ENCODE peak calls at places on chromosomes 16 and 17, in five cellular contexts. One of them, this sample, is unnamed. For H3K4me1, the result is how much of the 10 kb centered on the place peaks cover.

GRCh38 chr17:64028874-64029464 is 8.5 kb upstream of the ICAM2 start:
- DNase-seq in left ventricle myocardium inferior: peak
- DNase-seq in A549: peak
- DNase-seq in transverse colon: peak
- DNase-seq in iPS DF 6.9: peak
- DNase-seq in this sample: no peak

GRCh38 chr17:83202002-83203000 is 122.9 kb downstream of the METRNL start:
- DNase-seq in left ventricle myocardium inferior: peak
- DNase-seq in A549: no peak
- DNase-seq in transverse colon: peak
- DNase-seq in iPS DF 6.9: no peak
- DNase-seq in this sample: no peak

GRCh38 chr17:37570527-37571093 is 38.6 kb downstream of the SYNRG start:
- DNase-seq in left ventricle myocardium inferior: peak
- DNase-seq in A549: peak
- DNase-seq in transverse colon: peak
- DNase-seq in iPS DF 6.9: peak
- DNase-seq in this sample: no peak

GRCh38 chr17:48907713-48908046 is 527 bp upstream of the UBE2Z start:
- DNase-seq in left ventricle myocardium inferior: no peak
- DNase-seq in A549: no peak
- DNase-seq in transverse colon: no peak
- DNase-seq in iPS DF 6.9: no peak
- DNase-seq in this sample: no peak

GRCh38 chr16:66705790-66706505 is 9.4 kb upstream of the CMTM4 start:
- DNase-seq in left ventricle myocardium inferior: peak
- DNase-seq in A549: no peak
- DNase-seq in transverse colon: peak
- DNase-seq in iPS DF 6.9: no peak
- DNase-seq in this sample: no peak

GRCh38 chr16:72903176-72903575 is 144.8 kb downstream of the ZFHX3 start:
- DNase-seq in left ventricle myocardium inferior: no peak
- DNase-seq in A549: no peak
- DNase-seq in transverse colon: no peak
- DNase-seq in iPS DF 6.9: no peak
- DNase-seq in this sample: no peak

GRCh38 chr16:68291227-68291626 is 19.5 kb downstream of the SLC7A6OS start:
- DNase-seq in left ventricle myocardium inferior: no peak
- DNase-seq in A549: no peak
- DNase-seq in transverse colon: no peak
- DNase-seq in iPS DF 6.9: no peak
- DNase-seq in this sample: no peak

GRCh38 chr16:22092143-22092933 is at the start of gene VWA3A:
- DNase-seq in left ventricle myocardium inferior: no peak
- DNase-seq in A549: no peak
- DNase-seq in transverse colon: no peak
- DNase-seq in iPS DF 6.9: peak
- DNase-seq in this sample: no peak

GRCh38 chr17:42677921-42678781 is 1.4 kb upstream of the PLEKHH3 start:
- DNase-seq in left ventricle myocardium inferior: peak
- DNase-seq in A549: peak
- DNase-seq in transverse colon: peak
- DNase-seq in iPS DF 6.9: no peak
- DNase-seq in this sample: no peak

GRCh38 chr16:3094289-3095027 is 4.6 kb downstream of the ZSCAN10 start:
- DNase-seq in left ventricle myocardium inferior: no peak
- DNase-seq in A549: no peak
- DNase-seq in transverse colon: peak
- DNase-seq in iPS DF 6.9: no peak
- DNase-seq in this sample: no peak

GRCh38 chr16:528111-529011 is 849 bp downstream of the CAPN15 start:
- DNase-seq in left ventricle myocardium inferior: no peak
- DNase-seq in A549: no peak
- DNase-seq in transverse colon: peak
- DNase-seq in iPS DF 6.9: no peak
- DNase-seq in this sample: no peak

GRCh38 chr17:66950886-66951604 is 13.5 kb upstream of the CACNG4 start:
- DNase-seq in left ventricle myocardium inferior: no peak
- DNase-seq in A549: no peak
- DNase-seq in transverse colon: no peak
- DNase-seq in iPS DF 6.9: no peak
- DNase-seq in this sample: no peak

GRCh38 chr17:65229596-65229995 is 92.4 kb downstream of the RGS9 start:
- DNase-seq in left ventricle myocardium inferior: no peak
- DNase-seq in A549: no peak
- DNase-seq in transverse colon: no peak
- DNase-seq in iPS DF 6.9: no peak
- DNase-seq in this sample: no peak

GRCh38 chr16:66295191-66295590 is 71.3 kb upstream of the CDH5 start:
- DNase-seq in left ventricle myocardium inferior: no peak
- DNase-seq in A549: no peak
- DNase-seq in transverse colon: no peak
- DNase-seq in iPS DF 6.9: no peak
- DNase-seq in this sample: peak

GRCh38 chr16:30656974-30657865 is 1.0 kb upstream of the FBRS start:
- DNase-seq in left ventricle myocardium inferior: no peak
- DNase-seq in A549: peak
- DNase-seq in transverse colon: peak
- DNase-seq in iPS DF 6.9: no peak
- DNase-seq in this sample: no peak

GRCh38 chr17:2435181-2435741 is 34.4 kb upstream of the MNT start:
- DNase-seq in left ventricle myocardium inferior: no peak
- DNase-seq in A549: no peak
- DNase-seq in transverse colon: no peak
- DNase-seq in iPS DF 6.9: no peak
- DNase-seq in this sample: no peak

GRCh38 chr17:68101992-68102758 is 66.6 kb downstream of the KPNA2 start:
- DNase-seq in left ventricle myocardium inferior: no peak
- DNase-seq in A549: no peak
- DNase-seq in transverse colon: peak
- DNase-seq in iPS DF 6.9: no peak
- DNase-seq in this sample: no peak

GRCh38 chr16:12271006-12271405 is 294.5 kb downstream of the SNX29 start:
- DNase-seq in left ventricle myocardium inferior: no peak
- DNase-seq in A549: no peak
- DNase-seq in transverse colon: no peak
- DNase-seq in iPS DF 6.9: peak
- DNase-seq in this sample: no peak

GRCh38 chr17:2468270-2468669 is 43.4 kb downstream of the METTL16 start:
- DNase-seq in left ventricle myocardium inferior: no peak
- DNase-seq in A549: no peak
- DNase-seq in transverse colon: no peak
- DNase-seq in iPS DF 6.9: no peak
- DNase-seq in this sample: no peak

GRCh38 chr16:73279451-73279850 is 231.5 kb upstream of the ZFHX3 start:
- DNase-seq in left ventricle myocardium inferior: no peak
- DNase-seq in A549: no peak
- DNase-seq in transverse colon: no peak
- DNase-seq in iPS DF 6.9: no peak
- DNase-seq in this sample: no peak

GRCh38 chr16:726438-727290 is at the start of the genes CCDC78 and HAGHL:
- DNase-seq in left ventricle myocardium inferior: peak
- DNase-seq in A549: no peak
- DNase-seq in transverse colon: peak
- DNase-seq in iPS DF 6.9: no peak
- DNase-seq in this sample: no peak

GRCh38 chr17:45374501-45374900 is 57.7 kb upstream of the MAP3K14 start:
- DNase-seq in left ventricle myocardium inferior: no peak
- DNase-seq in A549: no peak
- DNase-seq in transverse colon: no peak
- DNase-seq in iPS DF 6.9: no peak
- DNase-seq in this sample: no peak

GRCh38 chr17:7589204-7589868 is 558 bp downstream of the SOX15 start:
- DNase-seq in left ventricle myocardium inferior: peak
- DNase-seq in A549: no peak
- DNase-seq in transverse colon: peak
- DNase-seq in iPS DF 6.9: peak
- DNase-seq in this sample: no peak

GRCh38 chr17:38579934-38580333 is 25.8 kb downstream of the SRCIN1 start:
- DNase-seq in left ventricle myocardium inferior: no peak
- DNase-seq in A549: peak
- DNase-seq in transverse colon: no peak
- DNase-seq in iPS DF 6.9: no peak
- DNase-seq in this sample: no peak

GRCh38 chr16:58679763-58680162 is 4.8 kb downstream of the SLC38A7 start:
- DNase-seq in left ventricle myocardium inferior: no peak
- DNase-seq in A549: no peak
- DNase-seq in transverse colon: no peak
- DNase-seq in iPS DF 6.9: no peak
- DNase-seq in this sample: no peak

GRCh38 chr16:66510298-66510697 is 39.6 kb downstream of the TK2 start:
- DNase-seq in left ventricle myocardium inferior: no peak
- DNase-seq in A549: no peak
- DNase-seq in transverse colon: no peak
- DNase-seq in iPS DF 6.9: no peak
- DNase-seq in this sample: no peak

GRCh38 chr17:3657874-3658783 is 10.2 kb downstream of the TAX1BP3 start:
- DNase-seq in left ventricle myocardium inferior: no peak
- DNase-seq in A549: no peak
- DNase-seq in transverse colon: no peak
- DNase-seq in iPS DF 6.9: no peak
- DNase-seq in this sample: no peak

GRCh38 chr16:56336071-56336688 is 89.2 kb downstream of the AMFR start:
- DNase-seq in left ventricle myocardium inferior: peak
- DNase-seq in A549: no peak
- DNase-seq in transverse colon: no peak
- DNase-seq in iPS DF 6.9: no peak
- DNase-seq in this sample: no peak

GRCh38 chr16:78421244-78421661 is 321.8 kb downstream of the WWOX start:
- DNase-seq in left ventricle myocardium inferior: no peak
- DNase-seq in A549: no peak
- DNase-seq in transverse colon: no peak
- DNase-seq in iPS DF 6.9: peak
- DNase-seq in this sample: no peak

GRCh38 chr16:83994703-83995102 is 26.7 kb downstream of the NECAB2 start:
- DNase-seq in left ventricle myocardium inferior: no peak
- DNase-seq in A549: no peak
- DNase-seq in transverse colon: no peak
- DNase-seq in iPS DF 6.9: no peak
- DNase-seq in this sample: no peak

GRCh38 chr17:73096201-73096600 is 3.7 kb upstream of the SLC39A11 start:
- DNase-seq in left ventricle myocardium inferior: no peak
- DNase-seq in A549: no peak
- DNase-seq in transverse colon: no peak
- DNase-seq in iPS DF 6.9: no peak
- DNase-seq in this sample: no peak

GRCh38 chr17:17849863-17850373 is 13.1 kb upstream of the SREBF1 start:
- DNase-seq in left ventricle myocardium inferior: peak
- DNase-seq in A549: no peak
- DNase-seq in transverse colon: peak
- DNase-seq in iPS DF 6.9: no peak
- DNase-seq in this sample: no peak

GRCh38 chr17:44432254-44433157 is 43.1 kb upstream of the ITGA2B start:
- DNase-seq in left ventricle myocardium inferior: no peak
- DNase-seq in A549: no peak
- DNase-seq in transverse colon: no peak
- DNase-seq in iPS DF 6.9: no peak
- DNase-seq in this sample: no peak

GRCh38 chr17:57859601-57860413 is 10.0 kb upstream of the MRPS23 start:
- DNase-seq in left ventricle myocardium inferior: no peak
- DNase-seq in A549: no peak
- DNase-seq in transverse colon: no peak
- DNase-seq in iPS DF 6.9: no peak
- DNase-seq in this sample: peak

GRCh38 chr17:57856792-57857620 is 7.2 kb upstream of the MRPS23 start:
- DNase-seq in left ventricle myocardium inferior: no peak
- DNase-seq in A549: no peak
- DNase-seq in transverse colon: no peak
- DNase-seq in iPS DF 6.9: no peak
- DNase-seq in this sample: peak

GRCh38 chr17:57860414-57860999 is 10.7 kb upstream of the MRPS23 start:
- DNase-seq in left ventricle myocardium inferior: no peak
- DNase-seq in A549: no peak
- DNase-seq in transverse colon: no peak
- DNase-seq in iPS DF 6.9: no peak
- DNase-seq in this sample: peak

GRCh38 chr17:57861000-57861736 is 11.3 kb upstream of the MRPS23 start:
- DNase-seq in left ventricle myocardium inferior: peak
- DNase-seq in A549: peak
- DNase-seq in transverse colon: peak
- DNase-seq in iPS DF 6.9: no peak
- DNase-seq in this sample: no peak

DNA sequence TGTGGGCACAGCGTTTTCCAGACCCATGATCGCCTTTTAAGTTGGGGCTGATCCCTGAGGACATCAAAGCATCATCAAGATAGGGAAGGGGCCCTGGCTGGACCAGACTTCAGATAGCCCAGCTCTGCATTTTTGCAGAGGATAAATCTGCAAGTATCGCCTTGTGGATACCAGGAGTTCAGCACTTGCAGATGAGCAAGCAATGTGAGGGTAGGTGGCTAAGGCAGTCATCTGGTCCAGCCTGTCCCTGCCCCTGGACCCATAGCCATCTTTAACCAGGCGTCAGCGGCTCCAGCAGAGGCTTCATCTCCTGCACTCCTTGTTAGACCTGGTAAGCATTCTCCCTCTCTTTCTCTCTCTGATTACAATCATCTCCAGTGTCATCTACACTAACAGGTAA is 9.0 kb upstream of the MRPS23 start:
- DNase-seq in left ventricle myocardium inferior: no peak
- DNase-seq in A549: no peak
- DNase-seq in transverse colon: no peak
- DNase-seq in iPS DF 6.9: no peak
- DNase-seq in this sample: peak
- H3K4me1 ChIP-seq in left ventricle myocardium inferior: half or more
- H3K4me1 ChIP-seq in A549: half or more
- H3K4me1 ChIP-seq in transverse colon: under half
- H3K4me1 ChIP-seq in iPS DF 6.9: under half
- H3K4me1 ChIP-seq in this sample: under half

DNA sequence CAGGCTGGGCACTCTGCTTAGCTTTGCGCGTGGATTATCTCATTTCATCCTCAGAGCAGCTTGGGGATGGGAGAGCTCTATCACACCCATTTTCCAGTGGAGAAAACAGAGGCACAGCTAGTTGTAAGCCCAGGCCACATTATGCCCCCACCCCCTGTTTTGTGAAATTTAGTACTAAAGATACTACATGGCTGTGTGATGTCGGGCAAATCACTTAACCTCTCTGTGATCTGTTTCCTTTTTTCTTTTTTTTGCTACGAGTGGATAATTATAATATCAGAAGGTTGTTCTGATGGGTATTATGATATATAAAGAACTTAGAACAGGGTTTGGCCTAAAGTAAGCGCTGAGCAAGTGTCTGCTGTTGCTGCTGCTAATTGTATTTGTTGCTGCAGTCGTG is 41.6 kb downstream of the ABAT start:
- DNase-seq in left ventricle myocardium inferior: no peak
- DNase-seq in A549: no peak
- DNase-seq in transverse colon: no peak
- DNase-seq in iPS DF 6.9: no peak
- DNase-seq in this sample: no peak
- H3K4me1 ChIP-seq in left ventricle myocardium inferior: under half
- H3K4me1 ChIP-seq in A549: under half
- H3K4me1 ChIP-seq in transverse colon: under half
- H3K4me1 ChIP-seq in iPS DF 6.9: under half
- H3K4me1 ChIP-seq in this sample: under half

GRCh38 chr17:55435408-55435807 is 13.8 kb upstream of the MMD start:
- DNase-seq in left ventricle myocardium inferior: no peak
- DNase-seq in A549: no peak
- DNase-seq in transverse colon: no peak
- DNase-seq in iPS DF 6.9: no peak
- DNase-seq in this sample: no peak
- H3K4me1 ChIP-seq in left ventricle myocardium inferior: under half
- H3K4me1 ChIP-seq in A549: half or more
- H3K4me1 ChIP-seq in transverse colon: under half
- H3K4me1 ChIP-seq in iPS DF 6.9: under half
- H3K4me1 ChIP-seq in this sample: under half

GRCh38 chr17:77385750-77386501 is 245.2 kb downstream of the SEC14L1 start:
- DNase-seq in left ventricle myocardium inferior: peak
- DNase-seq in A549: no peak
- DNase-seq in transverse colon: no peak
- DNase-seq in iPS DF 6.9: no peak
- DNase-seq in this sample: no peak
- H3K4me1 ChIP-seq in left ventricle myocardium inferior: half or more
- H3K4me1 ChIP-seq in A549: half or more
- H3K4me1 ChIP-seq in transverse colon: half or more
- H3K4me1 ChIP-seq in iPS DF 6.9: under half
- H3K4me1 ChIP-seq in this sample: half or more

This sample was measured in vagina.